ENCODE peak calls at places on chromosomes 16 and 17, in five cellular contexts. L, X, T, H and Y are unnamed samples.

GRCh38 chr16:88975511-88976061 is 1.4 kb downstream of the CBFA2T3 start:
- DNase-seq in H (no peak), X (no peak), L (no peak), T (no peak), Y (no peak)

GRCh38 chr17:61568219-61569072 is 22.6 kb downstream of the NACA2 start:
- DNase-seq in H (no peak), T (no peak), X (no peak), L (no peak), Y (no peak)

GRCh38 chr16:67412294-67412693 is 4.0 kb downstream of the ZDHHC1 start:
- DNase-seq in X (no peak), L (no peak), H (no peak), T (no peak), Y (no peak)

GRCh38 chr16:72891291-72892227 is 156.4 kb downstream of the ZFHX3 start:
- DNase-seq in L (no peak), H (no peak), T (no peak), X (no peak), Y (no peak)

GRCh38 chr17:62882878-62883277 is 74.8 kb upstream of the MARCHF10 start:
- DNase-seq in L (no peak), H (no peak), X (no peak), T (no peak), Y (no peak)

GRCh38 chr16:4407543-4408322 is 8.7 kb downstream of the CORO7 start:
- DNase-seq in T (no peak), L (no peak), H (no peak), X (no peak), Y (no peak)

GRCh38 chr17:21573961-21574610 is 118.2 kb upstream of the KCNJ18 start:
- DNase-seq in T (peak; percentile 70), H (peak; percentile 56), X (no peak), L (peak; percentile 69), Y (peak; percentile 52)

GRCh38 chr16:69706975-69707340 is 19.4 kb downstream of the NQO1 start:
- DNase-seq in T (no peak), L (no peak), X (no peak), H (no peak), Y (no peak)

GRCh38 chr17:59753522-59754467 is 46.3 kb downstream of the VMP1 start:
- DNase-seq in T (peak; percentile 43), X (peak; percentile 27), H (no peak), L (no peak), Y (no peak)

GRCh38 chr17:70355185-70355584 is 185.9 kb downstream of the KCNJ2 start:
- DNase-seq in L (no peak), X (no peak), T (no peak), H (no peak), Y (no peak)